ENCODE peak calls at places on chromosomes 7 and 10, in nine cellular contexts. E is SK-N-SH, O is neural progenitor cell, C is OCI-LY7, Y is GM23338, Z is GM23248, W is HCT116, I is hepatocyte, H is PC-3. A is an unnamed sample.

GRCh38 chr7:129855234-129855673 is 97.5 kb downstream of the UBE2H start:
- DNase-seq in E (no peak), O (no peak), C (no peak), Y (no peak), Z (peak; percentile 91), W (no peak), I (peak; percentile 43), H (peak; percentile 33), A (no peak)

GRCh38 chr10:52115823-52116222 is 198.3 kb upstream of the DKK1 start:
- DNase-seq in E (no peak), O (no peak), C (no peak), Y (no peak), Z (peak; percentile 6), W (no peak), I (no peak), H (peak; percentile 91), A (no peak)

GRCh38 chr10:22002531-22003110 is 909 bp downstream of the DNAJC1 start:
- DNase-seq in E (no peak), O (peak; percentile 10), C (peak; percentile 29), Y (peak; percentile 12), Z (peak; percentile 78), W (no peak), I (peak; percentile 46), H (peak; percentile 27), A (peak; percentile 69)

GRCh38 chr7:51318886-51319579 is 2.4 kb upstream of the COBL start:
- DNase-seq in E (no peak), O (no peak), C (no peak), Y (no peak), Z (no peak), W (no peak), I (peak; percentile 55), H (no peak), A (no peak)

GRCh38 chr10:18312385-18313145 is 172.3 kb downstream of the CACNB2 start:
- DNase-seq in E (peak; percentile 64), O (peak; percentile 30), C (peak; percentile 28), Y (peak; percentile 71), Z (peak; percentile 77), W (peak; percentile 15), I (peak; percentile 63), H (peak; percentile 30), A (peak; percentile 48)

GRCh38 chr7:100825760-100826545 is 1.4 kb downstream of the EPHB4 start:
- DNase-seq in E (peak; percentile 82), O (peak; percentile 69), C (no peak), Y (peak; percentile 56), Z (peak; percentile 64), W (no peak), I (peak; percentile 67), H (peak; percentile 40), A (no peak)

GRCh38 chr7:90261441-90261840 is 16.5 kb downstream of the CFAP69 start:
- DNase-seq in E (no peak), O (no peak), C (no peak), Y (no peak), Z (no peak), W (no peak), I (no peak), H (no peak), A (no peak)

GRCh38 chr10:26642896-26643653 is 54.4 kb upstream of the PDSS1 start:
- DNase-seq in E (peak; percentile 83), O (no peak), C (peak; percentile 19), Y (peak; percentile 36), Z (no peak), W (no peak), I (no peak), H (no peak), A (no peak)

GRCh38 chr10:613217-613616 is 76.3 kb downstream of the DIP2C start:
- DNase-seq in E (no peak), O (no peak), C (no peak), Y (peak; percentile 33), Z (no peak), W (peak; percentile 6), I (peak; percentile 35), H (peak; percentile 82), A (no peak)

GRCh38 chr10:58189269-58189668 is 78.4 kb downstream of the IPMK start:
- DNase-seq in E (no peak), O (no peak), C (no peak), Y (no peak), Z (peak; percentile 23), W (no peak), I (peak; percentile 8), H (peak; percentile 56), A (no peak)

GRCh38 chr10:71912431-71912830 is 51.8 kb upstream of the CHST3 start:
- DNase-seq in E (no peak), O (no peak), C (no peak), Y (peak; percentile 51), Z (peak; percentile 51), W (no peak), I (no peak), H (peak; percentile 13), A (no peak)

GRCh38 chr7:12942599-12942998 is 255.2 kb downstream of the ARL4A start:
- DNase-seq in E (no peak), O (no peak), C (no peak), Y (no peak), Z (no peak), W (no peak), I (peak; percentile 49), H (peak; percentile 62), A (no peak)

GRCh38 chr7:133511242-133511641 is 258.4 kb downstream of the EXOC4 start:
- DNase-seq in E (no peak), O (no peak), C (no peak), Y (no peak), Z (no peak), W (no peak), I (no peak), H (no peak), A (no peak)

GRCh38 chr7:95104739-95105138 is 197.3 kb downstream of the PPP1R9A start:
- DNase-seq in E (no peak), O (no peak), C (no peak), Y (no peak), Z (no peak), W (peak; percentile 6), I (peak; percentile 76), H (peak; percentile 76), A (no peak)

GRCh38 chr7:130960208-130960988 is 226.4 kb upstream of the KLF14 start:
- DNase-seq in E (no peak), O (no peak), C (peak; percentile 83), Y (no peak), Z (peak; percentile 100), W (peak; percentile 87), I (peak; percentile 32), H (peak; percentile 95), A (peak; percentile 78)

GRCh38 chr10:34292178-34292565 is 522.9 kb downstream of the PARD3 start:
- DNase-seq in E (no peak), O (no peak), C (no peak), Y (no peak), Z (no peak), W (no peak), I (no peak), H (no peak), A (no peak)

GRCh38 chr10:34297551-34298370 is 517.3 kb downstream of the PARD3 start:
- DNase-seq in E (no peak), O (no peak), C (no peak), Y (peak; percentile 37), Z (no peak), W (no peak), I (peak; percentile 49), H (peak; percentile 71), A (no peak)

GRCh38 chr10:34292675-34293074 is 522.4 kb downstream of the PARD3 start:
- DNase-seq in E (no peak), O (no peak), C (no peak), Y (no peak), Z (no peak), W (no peak), I (no peak), H (no peak), A (no peak)

GRCh38 chr10:34294137-34294536 is 521.0 kb downstream of the PARD3 start:
- DNase-seq in E (no peak), O (no peak), C (no peak), Y (no peak), Z (no peak), W (no peak), I (no peak), H (no peak), A (no peak)

DNA sequence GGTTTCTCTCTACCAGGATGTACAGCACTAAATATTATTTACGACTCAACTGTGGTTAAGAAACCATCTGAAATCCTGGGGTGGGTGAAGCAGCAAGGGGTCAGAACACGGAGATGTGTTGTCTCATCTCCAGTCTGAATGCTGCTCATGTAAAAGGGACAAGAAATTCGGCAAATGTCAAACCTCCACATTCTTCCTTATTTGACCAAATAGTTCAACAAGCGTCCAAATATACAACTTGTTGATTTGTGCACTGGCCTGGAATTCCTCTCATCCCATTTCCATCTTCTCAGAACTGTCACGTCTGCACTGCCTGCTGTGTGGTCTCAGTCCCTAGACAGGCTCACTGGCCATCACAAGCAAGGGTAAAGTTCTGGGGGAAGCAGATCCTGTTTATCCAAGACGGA is 520.0 kb downstream of the PARD3 start:
- DNase-seq in E (no peak), O (no peak), C (no peak), Y (no peak), Z (no peak), W (no peak), I (no peak), H (peak; percentile 81), A (no peak)
- TF ChIP-seq EZH2phosphoT487 in E (no peak), O (no peak), C (no peak), Y (no peak), Z (no peak), W (no peak), I (no peak), H (no peak), A (no peak)

GRCh38 chr7:43702974-43703373 is 26.3 kb downstream of the COA1 start:
- DNase-seq in E (no peak), O (no peak), C (no peak), Y (no peak), Z (no peak), W (no peak), I (no peak), H (no peak), A (peak; percentile 15)
- TF ChIP-seq EZH2phosphoT487 in E (no peak), O (no peak), C (no peak), Y (no peak), Z (no peak), W (no peak), I (no peak), H (no peak), A (no peak)

DNA sequence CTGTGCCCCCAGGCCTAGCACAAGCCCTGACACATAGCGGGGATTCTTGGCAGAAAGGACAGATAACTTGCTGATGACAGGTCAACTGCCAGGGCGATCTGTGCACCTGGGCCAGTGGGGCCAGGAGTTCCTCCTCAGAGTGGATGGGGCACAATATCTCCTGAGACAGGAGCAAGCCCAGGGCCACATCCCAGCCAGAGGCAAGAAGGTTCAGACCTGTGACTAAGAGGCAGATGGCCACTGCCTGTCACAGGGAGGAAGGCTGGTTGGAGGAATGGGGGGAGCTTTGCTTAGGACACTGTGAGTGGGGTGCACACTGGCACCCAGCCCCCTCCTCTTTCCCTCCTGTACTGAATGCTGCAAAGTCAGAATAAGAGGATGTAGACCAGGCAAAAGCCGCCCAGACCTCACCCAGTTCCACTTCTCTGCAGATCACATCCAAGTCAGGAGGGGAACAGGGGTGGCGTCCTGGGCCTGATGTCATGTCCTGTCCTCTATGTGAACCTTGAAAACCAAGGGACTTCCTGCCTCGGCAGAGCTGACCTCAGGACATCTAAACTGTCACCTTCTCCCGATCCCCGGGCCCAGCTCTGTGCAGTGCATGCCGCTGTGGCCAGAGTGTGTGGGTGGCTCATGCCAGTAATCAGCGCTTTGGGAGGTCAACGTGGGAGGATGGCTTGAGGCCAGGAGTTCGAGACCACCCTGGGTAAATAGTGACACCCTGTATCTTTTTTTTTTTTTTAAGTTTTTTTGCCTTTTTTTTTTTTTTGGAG is 1.3 kb downstream of the GUSB start:
- DNase-seq in E (peak; percentile 67), O (no peak), C (peak; percentile 67), Y (peak; percentile 9), Z (peak; percentile 30), W (no peak), I (peak; percentile 21), H (peak; percentile 15), A (peak; percentile 72)
- TF ChIP-seq EZH2phosphoT487 in E (no peak), O (no peak), C (no peak), Y (no peak), Z (no peak), W (no peak), I (no peak), H (no peak), A (no peak)

GRCh38 chr10:91194497-91195179 is 25.8 kb upstream of the PCGF5 start:
- DNase-seq in E (no peak), O (no peak), C (no peak), Y (no peak), Z (peak; percentile 82), W (no peak), I (no peak), H (no peak), A (no peak)
- TF ChIP-seq EZH2phosphoT487 in E (no peak), O (no peak), C (no peak), Y (no peak), Z (no peak), W (no peak), I (no peak), H (no peak), A (no peak)

A was measured in MM.1S.